ENCODE peak calls at places on chromosomes 3 and 15, in ten cellular contexts. R is tibial artery; C is cardiac muscle cell; V is CD8-positive, alpha-beta T cell; H is uterus; O is OCI-LY7; Z is sigmoid colon; K is thoracic aorta; S is colonic mucosa; F is A549. G is an unnamed sample. For H3K9me3 and H3K4me1, the result is how much of the 10 kb centered on the place peaks cover.

GRCh38 chr15:60121845-60122244 is 117.7 kb downstream of the FOXB1 start:
- DNase-seq in R (no peak), K (no peak), F (no peak), O (no peak), H (no peak), S (no peak), Z (no peak), V (no peak), C (no peak), G (no peak)

GRCh38 chr15:52481915-52482314 is 46.8 kb downstream of the MYO5A start:
- DNase-seq in H (no peak), Z (no peak), C (no peak), K (no peak), O (peak), V (peak), F (no peak), S (no peak), R (no peak), G (no peak)

GRCh38 chr15:60651155-60651554 is 172.2 kb upstream of the ICE2 start:
- DNase-seq in F (no peak), R (no peak), Z (no peak), C (no peak), O (no peak), H (no peak), V (no peak), K (no peak), S (no peak), G (no peak)

GRCh38 chr3:157906627-157907026 is 199.6 kb downstream of the SHOX2 start:
- DNase-seq in S (no peak), C (no peak), F (no peak), H (no peak), R (no peak), V (no peak), K (no peak), O (no peak), Z (no peak), G (no peak)

GRCh38 chr3:12574131-12574530 is 17.2 kb downstream of the MKRN2 start:
- DNase-seq in K (no peak), Z (no peak), O (no peak), F (no peak), H (no peak), R (no peak), V (no peak), C (no peak), S (no peak), G (no peak)

GRCh38 chr3:15877813-15878212 is 80.0 kb upstream of the ANKRD28 start:
- DNase-seq in R (no peak), H (no peak), F (no peak), O (no peak), V (no peak), S (no peak), Z (no peak), C (no peak), K (no peak), G (no peak)

GRCh38 chr3:67291287-67292252 is 293.5 kb downstream of the KBTBD8 start:
- DNase-seq in H (no peak), C (no peak), F (no peak), K (no peak), V (no peak), Z (no peak), O (no peak), S (no peak), R (no peak), G (no peak)

GRCh38 chr3:130850846-130851245 is 43.0 kb upstream of the ATP2C1 start:
- DNase-seq in S (no peak), C (no peak), O (no peak), F (no peak), Z (no peak), R (no peak), V (no peak), K (no peak), H (no peak), G (no peak)

GRCh38 chr15:100842756-100843730 is 36.6 kb upstream of the ALDH1A3 start:
- DNase-seq in Z (no peak), O (no peak), V (no peak), H (no peak), S (no peak), F (no peak), K (no peak), R (no peak), C (no peak), G (no peak)

GRCh38 chr3:53996153-53996861 is 104.6 kb upstream of the SELENOK start:
- DNase-seq in F (no peak), K (no peak), R (no peak), H (no peak), V (no peak), Z (no peak), O (peak), C (no peak), S (peak), G (no peak)

GRCh38 chr3:34202975-34203374 is 404.5 kb downstream of the PDCD6IP start:
- DNase-seq in O (no peak), V (no peak), F (no peak), R (no peak), Z (no peak), H (no peak), S (no peak), C (no peak), K (no peak), G (no peak)

GRCh38 chr3:134309987-134310700 is 59.5 kb upstream of the RYK start:
- DNase-seq in H (no peak), O (no peak), S (peak), Z (no peak), F (no peak), R (no peak), V (no peak), K (no peak), C (no peak), G (no peak)

GRCh38 chr3:126951561-126951960 is 31.4 kb upstream of the PLXNA1 start:
- DNase-seq in H (no peak), O (no peak), V (no peak), S (no peak), K (no peak), C (no peak), R (peak), Z (peak), F (no peak), G (no peak)

GRCh38 chr15:32132850-32133249 is 102.5 kb downstream of the CHRNA7 start:
- DNase-seq in R (no peak), C (no peak), Z (no peak), F (no peak), K (no peak), V (no peak), H (no peak), S (no peak), O (no peak), G (no peak)

GRCh38 chr15:40306908-40307307 is 827 bp downstream of the PLCB2 start:
- DNase-seq in R (no peak), S (no peak), V (peak), C (no peak), O (no peak), F (no peak), Z (no peak), K (no peak), H (no peak), G (no peak)

GRCh38 chr3:15512173-15512572 is 9.3 kb downstream of the COLQ start:
- DNase-seq in F (no peak), S (no peak), O (no peak), Z (peak), C (peak), V (no peak), H (no peak), K (peak), R (peak), G (peak)

GRCh38 chr15:45393851-45394250 is 15.5 kb upstream of the GATM start:
- DNase-seq in K (no peak), Z (no peak), S (no peak), H (no peak), R (no peak), F (no peak), V (no peak), C (no peak), O (peak), G (no peak)

GRCh38 chr3:119559441-119559963 is at the start of gene CD80:
- DNase-seq in C (peak), F (peak), O (peak), K (no peak), S (peak), R (no peak), V (peak), Z (peak), H (no peak), G (peak)

GRCh38 chr3:44729384-44729910 is at the start of gene ZNF501:
- DNase-seq in C (peak), H (peak), F (no peak), R (peak), V (peak), O (peak), Z (peak), S (peak), K (peak), G (peak)

GRCh38 chr3:44734646-44735168 is 5.3 kb downstream of the ZNF501 start:
- DNase-seq in C (no peak), V (no peak), R (no peak), K (no peak), Z (no peak), H (no peak), S (no peak), O (no peak), F (no peak), G (no peak)
- H3K9me3 ChIP-seq in C (under half), V (under half), R (half or more), K (half or more), Z (under half), H (under half), S (under half), O (half or more), F (half or more), G (half or more)

DNA sequence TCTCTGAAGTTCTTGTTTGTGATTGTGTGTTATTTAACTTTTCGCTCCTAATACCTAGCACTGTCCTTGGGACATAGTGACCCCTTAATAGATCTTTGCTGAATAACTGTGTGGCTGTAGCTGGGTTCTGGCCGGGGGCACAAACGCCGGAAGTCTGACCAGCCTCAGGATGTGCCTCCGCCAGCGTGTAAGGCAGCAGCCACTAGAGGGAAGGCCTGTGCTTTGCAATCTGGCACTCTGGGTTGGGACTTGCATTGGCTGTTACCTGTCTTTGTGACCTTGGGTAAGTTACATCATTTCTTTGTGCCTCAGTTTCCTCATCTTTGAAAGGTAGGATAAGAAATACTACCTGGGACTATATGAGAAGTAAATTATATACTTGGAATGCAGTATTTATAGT is 158.7 kb downstream of the GHSR start:
- DNase-seq in O (no peak), F (no peak), C (peak), V (no peak), Z (peak), K (no peak), H (no peak), R (peak), S (no peak), G (peak)
- H3K4me1 ChIP-seq in O (under half), F (under half), C (half or more), V (under half), Z (under half), K (under half), H (under half), R (half or more), S (under half), G (half or more)

DNA sequence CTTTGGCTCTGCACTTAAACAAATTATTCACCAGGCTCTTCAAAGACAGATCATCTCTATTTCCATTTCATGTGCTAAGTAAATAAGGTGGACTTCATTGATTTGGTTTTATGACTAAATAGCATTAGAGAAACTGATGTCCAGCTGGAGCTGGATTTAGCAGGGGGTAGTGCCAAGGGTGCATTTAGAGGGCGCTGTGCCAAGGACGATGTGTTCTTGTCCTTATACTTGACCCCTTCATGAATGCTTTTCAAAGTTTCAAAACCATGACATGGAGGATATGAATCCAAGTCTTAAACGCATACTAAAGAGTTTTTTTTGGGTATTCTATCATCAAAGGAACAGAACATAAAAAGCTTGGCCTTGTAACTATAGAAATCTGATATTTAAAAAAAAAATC is 233.2 kb downstream of the RYR3 start:
- DNase-seq in V (no peak), H (no peak), Z (no peak), O (no peak), R (no peak), C (no peak), S (no peak), K (no peak), F (no peak), G (no peak)
- TF ChIP-seq CTCF in V (no peak), H (no peak), Z (no peak), O (no peak), R (no peak), C (no peak), S (no peak), K (no peak), F (no peak), G (no peak)

GRCh38 chr15:87563840-87564239 is 692.7 kb downstream of the NTRK3 start:
- DNase-seq in R (no peak), K (no peak), V (no peak), Z (no peak), F (no peak), O (no peak), C (no peak), H (no peak), S (no peak), G (no peak)

GRCh38 chr15:87566236-87566635 is 690.3 kb downstream of the NTRK3 start:
- DNase-seq in K (no peak), C (no peak), V (no peak), H (no peak), O (no peak), Z (no peak), R (no peak), F (no peak), S (no peak), G (no peak)

GRCh38 chr15:87564666-87565065 is 691.9 kb downstream of the NTRK3 start:
- DNase-seq in C (no peak), Z (no peak), V (no peak), S (no peak), R (no peak), K (no peak), H (no peak), O (no peak), F (no peak), G (no peak)

GRCh38 chr15:87570186-87570585 is 686.4 kb downstream of the NTRK3 start:
- DNase-seq in S (no peak), V (no peak), H (no peak), K (no peak), O (no peak), Z (no peak), R (no peak), F (no peak), C (no peak), G (no peak)

GRCh38 chr15:87567399-87567798 is 689.1 kb downstream of the NTRK3 start:
- DNase-seq in O (no peak), S (no peak), R (no peak), H (no peak), Z (no peak), F (no peak), V (no peak), C (no peak), K (no peak), G (no peak)
- H3K9me3 ChIP-seq in O (under half), S (under half), R (under half), H (under half), Z (under half), F (under half), V (under half), C (under half), K (under half), G (under half)

DNA sequence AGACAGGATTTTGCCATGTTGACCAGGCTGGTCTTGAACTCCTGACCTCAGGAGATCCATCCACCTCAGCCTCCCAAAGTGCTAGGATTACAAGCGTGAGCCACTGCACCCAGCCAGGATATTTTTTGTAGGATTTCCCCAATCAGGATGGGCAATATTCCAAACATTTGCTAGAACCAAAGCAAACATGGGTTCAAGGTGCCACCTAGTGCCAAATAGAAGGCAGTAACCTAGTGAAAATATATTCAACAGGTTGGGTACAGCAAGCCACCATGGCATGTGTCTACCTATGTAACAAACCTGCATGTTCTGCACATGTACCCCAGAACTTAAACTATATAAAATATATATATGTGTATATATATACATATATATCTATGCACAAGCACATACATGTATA is 185.9 kb upstream of the CADM2 start:
- DNase-seq in V (no peak), F (no peak), K (no peak), S (no peak), C (no peak), O (no peak), H (no peak), Z (no peak), R (no peak), G (no peak)
- H3K4me1 ChIP-seq in V (under half), F (under half), K (under half), S (under half), C (under half), O (under half), H (under half), Z (under half), R (under half), G (under half)

GRCh38 chr3:63494646-63495045 is 157.8 kb upstream of the SNTN start:
- DNase-seq in C (no peak), S (no peak), F (no peak), R (no peak), H (no peak), O (no peak), V (no peak), K (no peak), Z (no peak), G (no peak)

GRCh38 chr3:63492464-63492863 is 160.0 kb upstream of the SNTN start:
- DNase-seq in C (no peak), H (no peak), F (no peak), R (no peak), Z (no peak), O (no peak), K (no peak), V (no peak), S (no peak), G (no peak)
- TF ChIP-seq CTCF in C (no peak), H (no peak), F (no peak), R (no peak), Z (no peak), O (no peak), K (no peak), V (no peak), S (no peak), G (no peak)

GRCh38 chr15:41900526-41901380 is 6.9 kb upstream of the SPTBN5 start:
- DNase-seq in R (no peak), H (no peak), S (no peak), Z (peak), O (no peak), F (no peak), V (no peak), K (no peak), C (no peak), G (no peak)
- H3K9me3 ChIP-seq in R (under half), H (under half), S (under half), Z (under half), O (under half), F (under half), V (under half), K (under half), C (under half), G (under half)

GRCh38 chr3:30613135-30613825 is 6.9 kb downstream of the TGFBR2 start:
- DNase-seq in O (no peak), S (no peak), Z (no peak), H (no peak), C (no peak), K (no peak), F (no peak), R (no peak), V (no peak), G (no peak)
- H3K4me1 ChIP-seq in O (half or more), S (under half), Z (under half), H (under half), C (under half), K (half or more), F (half or more), R (half or more), V (half or more), G (half or more)

GRCh38 chr3:167913218-167913902 is 177.8 kb downstream of the SERPINI1 start:
- DNase-seq in S (no peak), R (no peak), Z (no peak), K (no peak), O (peak), H (no peak), C (peak), V (no peak), F (peak), G (no peak)
- TF ChIP-seq CTCF in S (no peak), R (no peak), Z (no peak), K (no peak), O (peak), H (no peak), C (peak), V (no peak), F (no peak), G (no peak)